ENCODE peak calls at places on chromosomes 6 and 20, in nine cellular contexts. T is HFFc6, U is BE2C, L is omental fat pad, D is endothelial cell, P is nephron progenitor cell, H is heart right ventricle, Y is A673, J is fibroblast of villous mesenchyme. W is an unnamed sample.

GRCh38 chr6:5747379-5747778 is 259.3 kb downstream of the NRN1 start:
- DNase-seq in U (no peak), L (no peak), P (no peak), D (no peak), H (no peak), T (no peak), Y (no peak), J (no peak), W (no peak)

GRCh38 chr6:8623441-8623840 is 188.1 kb upstream of the SLC35B3 start:
- DNase-seq in P (no peak), U (no peak), J (no peak), T (no peak), H (no peak), Y (no peak), D (no peak), L (no peak), W (no peak)

GRCh38 chr20:61742097-61742805 is 323.4 kb downstream of the TAF4 start:
- DNase-seq in Y (no peak), U (no peak), J (peak; percentile 14), H (no peak), D (no peak), P (no peak), T (no peak), L (no peak), W (no peak)

GRCh38 chr20:46362931-46363872 is 43.2 kb downstream of the ELMO2 start:
- DNase-seq in L (no peak), D (no peak), J (peak; percentile 37), P (no peak), T (no peak), U (no peak), H (no peak), Y (no peak), W (no peak)

GRCh38 chr6:6980999-6981581 is 126.7 kb upstream of the RREB1 start:
- DNase-seq in J (peak; percentile 28), P (no peak), D (no peak), L (no peak), U (no peak), T (no peak), H (no peak), Y (no peak), W (no peak)

GRCh38 chr20:51678041-51678697 is 90.0 kb downstream of the ATP9A start:
- DNase-seq in Y (no peak), T (no peak), U (peak; percentile 18), L (no peak), J (no peak), P (peak; percentile 47), D (peak; percentile 6), H (peak; percentile 20), W (peak; percentile 19)

GRCh38 chr6:150721411-150722266 is 122.0 kb downstream of the PLEKHG1 start:
- DNase-seq in L (no peak), H (no peak), U (no peak), T (no peak), D (no peak), Y (no peak), P (no peak), J (no peak), W (no peak)

GRCh38 chr6:43887340-43887858 is 117.4 kb downstream of the VEGFA start:
- DNase-seq in T (no peak), L (no peak), U (no peak), J (peak; percentile 39), Y (no peak), D (no peak), P (no peak), H (no peak), W (no peak)

GRCh38 chr20:13219327-13220193 is 1.5 kb upstream of the ISM1 start:
- DNase-seq in D (no peak), J (no peak), P (no peak), T (no peak), Y (no peak), H (no peak), L (no peak), U (no peak), W (no peak)

GRCh38 chr6:14038636-14039035 is 78.9 kb upstream of the CD83 start:
- DNase-seq in Y (no peak), L (no peak), T (no peak), D (no peak), J (peak; percentile 69), H (no peak), P (no peak), U (no peak), W (no peak)

GRCh38 chr6:13290335-13290734 is 38.0 kb downstream of the TBC1D7 start:
- DNase-seq in U (no peak), T (no peak), H (no peak), L (no peak), J (no peak), Y (no peak), P (no peak), D (no peak), W (no peak)

GRCh38 chr20:41055679-41056078 is 27.1 kb downstream of the TOP1 start:
- DNase-seq in L (no peak), U (no peak), P (no peak), T (no peak), Y (no peak), J (peak; percentile 72), H (no peak), D (no peak), W (no peak)

GRCh38 chr6:24378473-24379097 is 20.7 kb upstream of the DCDC2 start:
- DNase-seq in H (no peak), U (no peak), P (no peak), J (no peak), D (no peak), T (no peak), Y (no peak), L (no peak), W (no peak)

GRCh38 chr6:30490031-30490876 is 945 bp downstream of the HLA-E start:
- DNase-seq in D (peak; percentile 68), J (peak; percentile 72), T (no peak), L (no peak), Y (peak; percentile 81), H (peak; percentile 79), U (peak; percentile 45), P (peak; percentile 79), W (peak; percentile 35)

DNA sequence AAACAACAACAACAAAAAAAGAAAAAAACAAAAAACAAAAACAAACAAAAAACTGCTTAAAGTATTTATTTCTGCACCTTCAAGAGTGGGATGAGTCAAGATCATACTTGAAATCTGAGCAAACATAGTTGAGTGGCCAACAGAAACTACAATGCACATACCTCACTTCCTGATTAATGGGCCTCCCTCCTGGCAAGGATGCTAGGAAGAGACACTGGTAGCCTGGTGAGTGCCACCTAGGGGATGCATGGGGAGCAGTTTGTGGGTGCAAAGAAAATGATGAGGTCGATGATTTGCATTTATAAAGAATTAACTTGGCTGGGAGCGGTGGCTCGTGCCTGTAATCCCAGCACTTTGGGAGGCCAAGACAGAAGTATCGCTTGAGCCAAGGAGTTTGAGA is 808.1 kb downstream of the MAFB start:
- DNase-seq in P (no peak), H (no peak), D (no peak), L (no peak), T (peak; percentile 38), Y (peak; percentile 56), J (no peak), U (no peak), W (no peak)
- TF ChIP-seq CTCF in P (no peak), H (no peak), D (no peak), L (no peak), T (peak; percentile 47), Y (peak; percentile 50), J (peak; percentile 30), U (peak; percentile 20), W (no peak)

GRCh38 chr20:33668087-33668790 is 1.5 kb downstream of the ACTL10 start:
- DNase-seq in H (peak; percentile 9), J (no peak), D (peak; percentile 85), Y (no peak), T (no peak), U (no peak), P (peak; percentile 76), L (no peak), W (peak; percentile 72)
- TF ChIP-seq CTCF in H (peak; percentile 90), J (peak; percentile 82), D (no peak), Y (peak; percentile 94), T (peak; percentile 91), U (peak; percentile 80), P (peak; percentile 65), L (no peak), W (no peak)

DNA sequence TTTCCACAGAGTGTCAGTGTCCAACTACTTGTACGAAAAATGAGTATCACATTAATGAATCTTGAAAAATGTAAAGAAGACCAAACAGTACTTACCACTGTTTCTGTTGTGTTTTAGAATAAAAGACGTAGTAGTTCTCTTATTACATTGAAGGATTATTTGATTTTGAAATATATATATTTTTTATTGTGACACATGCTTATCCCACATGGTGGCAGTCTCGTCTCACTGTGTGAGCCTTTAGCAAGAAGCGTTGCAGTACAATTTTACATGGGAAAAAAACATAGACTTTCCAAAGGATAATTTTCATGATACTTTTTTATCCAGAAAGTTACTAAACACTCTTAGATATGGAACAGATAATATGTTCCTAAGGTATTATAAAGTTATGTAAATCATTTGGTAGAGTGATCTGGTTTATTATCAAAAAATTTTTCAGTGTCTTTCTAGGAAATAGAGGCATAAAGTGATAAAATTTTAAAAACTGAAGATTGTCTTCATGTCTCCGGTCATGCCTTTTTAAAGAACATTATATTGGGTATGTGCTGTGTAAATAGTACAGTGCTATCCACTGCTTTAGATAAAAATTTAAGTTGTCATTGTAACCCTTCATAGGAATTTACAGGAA is 117.5 kb upstream of the SAMD5 start:
- DNase-seq in T (peak; percentile 13), P (peak; percentile 18), L (no peak), Y (peak; percentile 68), J (peak; percentile 22), U (peak; percentile 31), H (no peak), D (peak; percentile 28), W (no peak)
- TF ChIP-seq CTCF in T (peak; percentile 69), P (peak; percentile 56), L (no peak), Y (peak; percentile 77), J (peak; percentile 33), U (peak; percentile 55), H (peak; percentile 47), D (no peak), W (peak; percentile 72)

GRCh38 chr6:149089508-149089907 is 228.0 kb upstream of the TAB2 start:
- DNase-seq in U (no peak), D (no peak), L (no peak), Y (no peak), J (no peak), H (no peak), T (no peak), P (peak; percentile 11), W (no peak)
- TF ChIP-seq CTCF in U (peak; percentile 16), D (no peak), L (no peak), Y (no peak), J (no peak), H (no peak), T (no peak), P (no peak), W (no peak)

GRCh38 chr6:45991189-45991588 is 24.5 kb downstream of the CLIC5 start:
- DNase-seq in L (no peak), D (no peak), T (no peak), U (no peak), P (no peak), J (no peak), H (no peak), Y (no peak), W (no peak)
- TF ChIP-seq CTCF in L (no peak), D (peak; percentile 49), T (no peak), U (no peak), P (peak; percentile 21), J (peak; percentile 15), H (no peak), Y (no peak), W (peak; percentile 41)

GRCh38 chr6:133067960-133068359 is 173.2 kb upstream of the EYA4 start:
- DNase-seq in T (no peak), U (no peak), P (no peak), H (no peak), Y (no peak), L (no peak), D (no peak), J (no peak), W (no peak)

GRCh38 chr6:133070410-133071043 is 170.6 kb upstream of the EYA4 start:
- DNase-seq in D (no peak), T (no peak), J (no peak), U (no peak), L (no peak), H (no peak), P (no peak), Y (no peak), W (no peak)
- TF ChIP-seq CTCF in D (no peak), T (no peak), J (no peak), U (no peak), L (no peak), H (no peak), P (no peak), Y (no peak), W (no peak)